ENCODE peak calls at places on chromosomes 1 and 21, in four cellular contexts. Z is tibial artery, C is heart left ventricle, H is AG04450. A is an unnamed sample.
A peak's percentile ranks its signal among the peaks of the same experiment; 100 is the strongest.

GRCh38 chr1:175075572-175076568 is 8.2 kb downstream of the TNN start:
- DNase-seq in Z (no peak), C (no peak), H (no peak), A (no peak)

GRCh38 chr1:65235867-65236805 is 73.2 kb upstream of the DNAJC6 start:
- DNase-seq in Z (no peak), C (no peak), H (no peak), A (no peak)

GRCh38 chr21:43819511-43820405 is 30.4 kb downstream of the RRP1 start:
- DNase-seq in C (no peak), H (no peak), Z (no peak), A (no peak)

GRCh38 chr1:113783254-113784103 is 24.2 kb upstream of the PHTF1 start:
- DNase-seq in C (peak; percentile 25), Z (no peak), H (no peak), A (peak; percentile 19)

GRCh38 chr1:109438798-109439297 is 12.6 kb upstream of the PSMA5 start:
- DNase-seq in C (peak; percentile 31), H (peak; percentile 84), Z (no peak), A (no peak)

GRCh38 chr1:117312453-117313138 is 54.7 kb upstream of the MAN1A2 start:
- DNase-seq in C (no peak), Z (no peak), H (peak; percentile 4), A (no peak)

GRCh38 chr1:200428482-200429205 is 18.8 kb upstream of the ZNF281 start:
- DNase-seq in H (no peak), C (no peak), Z (no peak), A (no peak)

GRCh38 chr1:9792156-9793042 is 31.4 kb downstream of the CLSTN1 start:
- DNase-seq in Z (no peak), C (no peak), H (no peak), A (no peak)

GRCh38 chr1:224080082-224080774 is 33.7 kb upstream of the FBXO28 start:
- DNase-seq in C (no peak), Z (no peak), H (no peak), A (no peak)

GRCh38 chr1:99361406-99361805 is 97.1 kb downstream of the PLPPR4 start:
- DNase-seq in Z (no peak), H (no peak), C (no peak), A (no peak)

DNA sequence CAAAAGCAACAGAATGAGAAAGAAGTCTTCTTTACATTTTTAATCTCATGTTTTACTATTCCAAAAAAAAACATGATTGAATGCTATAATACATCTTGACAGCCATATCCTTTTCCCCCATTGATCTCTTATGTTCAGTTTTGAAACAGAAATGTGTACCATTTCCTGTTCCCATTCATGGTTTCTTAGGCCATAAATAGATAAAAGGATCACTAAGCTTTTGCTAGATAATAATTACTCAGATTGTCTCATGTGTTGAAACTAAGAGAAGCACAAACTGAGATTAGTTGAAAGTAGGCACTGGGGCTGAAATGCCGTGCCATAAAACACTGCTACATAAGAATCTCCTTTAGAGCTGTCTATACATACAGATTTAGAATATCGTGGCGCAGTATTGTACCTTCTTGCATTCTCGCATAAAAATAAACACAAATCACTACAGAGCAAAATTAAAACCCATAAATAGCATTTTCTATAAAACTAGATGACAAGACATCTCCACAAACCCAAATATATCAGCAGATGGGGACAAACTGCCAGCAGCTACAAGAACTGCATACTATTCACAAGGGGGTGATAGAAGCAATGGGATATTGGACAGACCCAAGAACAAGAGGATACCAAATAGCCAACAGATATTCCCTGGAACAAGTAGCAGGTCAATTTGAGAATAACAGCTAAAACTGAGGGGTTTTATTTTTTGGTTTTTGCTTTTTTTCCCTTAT is 405.3 kb upstream of the PRMT6 start:
- DNase-seq in H (no peak), C (no peak), Z (no peak), A (no peak)
- H3K27ac ChIP-seq in H (no peak overlapping the region), C (no peak overlapping the region), Z (no peak overlapping the region), A (no peak overlapping the region)

GRCh38 chr1:3663999-3664699 is 11.8 kb downstream of the TP73 start:
- DNase-seq in H (no peak), C (no peak), Z (peak; percentile 56), A (no peak)
- TF ChIP-seq CTCF in H (no peak), C (no peak), Z (no peak), A (no peak)

DNA sequence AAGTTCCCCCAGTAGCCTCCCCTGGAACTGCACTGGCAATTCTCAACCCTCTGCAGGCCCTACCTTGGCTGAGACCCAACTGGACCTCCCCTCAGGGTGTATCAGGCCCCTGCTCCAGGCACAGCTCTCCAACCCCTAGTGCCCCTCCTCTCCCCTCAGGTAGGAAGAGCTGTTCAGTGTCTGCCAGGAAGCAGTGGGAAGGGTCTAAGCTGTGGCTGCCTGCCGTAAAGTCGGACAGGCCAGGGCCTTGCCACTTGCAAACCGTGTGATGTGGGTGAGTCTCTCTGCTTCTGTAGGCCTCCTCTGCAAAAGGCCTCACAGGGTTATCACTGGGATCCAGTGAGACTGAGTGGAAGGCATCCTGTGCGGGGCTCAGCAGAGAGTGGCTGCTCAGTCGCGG is 32.2 kb downstream of the RHBG start:
- DNase-seq in H (no peak), C (no peak), Z (no peak), A (no peak)
- H3K9me3 ChIP-seq in H (no peaks in the 10 kb centered on the region), C (no peaks in the 10 kb centered on the region), Z (no peaks in the 10 kb centered on the region), A (no peaks in the 10 kb centered on the region)

DNA sequence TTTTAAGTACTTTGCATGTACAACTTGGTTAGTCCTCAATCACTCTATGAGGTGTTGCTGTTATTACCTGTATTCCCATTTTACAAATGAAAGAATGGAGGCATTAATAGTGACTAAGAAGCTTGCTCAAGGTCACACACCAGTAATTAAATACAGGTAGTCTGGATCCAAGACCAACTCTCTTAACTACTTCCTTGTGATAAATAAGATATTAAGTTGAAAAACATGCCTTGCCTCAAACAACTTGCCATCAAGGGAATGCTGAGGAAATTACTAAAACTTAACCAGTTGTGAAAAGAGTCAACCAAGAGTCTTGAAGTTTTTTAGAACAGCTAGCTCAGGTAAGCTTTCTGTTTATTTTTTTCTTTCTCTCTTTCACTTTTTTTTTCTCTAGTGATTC is 21.0 kb upstream of the LAMC1 start:
- DNase-seq in Z (no peak), C (no peak), H (no peak), A (no peak)
- H3K27ac ChIP-seq in Z (no peak overlapping the region), C (peak overlapping the region; percentile 60), H (no peak overlapping the region), A (no peak overlapping the region)

A was measured in CD4-positive, alpha-beta T cell.